ENCODE peak calls at places on chromosomes 2 and 18, in four cellular contexts. One of them, this sample, is unnamed. For H3K4me1, the result is how much of the 10 kb centered on the place peaks cover.

GRCh38 chr2:237291138-237291792 is 122.7 kb downstream of the COL6A3 start:
- DNase-seq in right lobe of liver: peak
- DNase-seq in astrocyte: peak
- DNase-seq in heart left ventricle: peak
- DNase-seq in this sample: peak

GRCh38 chr2:241269707-241270520 is 45.6 kb downstream of the HDLBP start:
- DNase-seq in right lobe of liver: no peak
- DNase-seq in astrocyte: no peak
- DNase-seq in heart left ventricle: no peak
- DNase-seq in this sample: no peak

GRCh38 chr2:217491271-217491670 is 511.5 kb downstream of the TNS1 start:
- DNase-seq in right lobe of liver: no peak
- DNase-seq in astrocyte: peak
- DNase-seq in heart left ventricle: no peak
- DNase-seq in this sample: no peak

GRCh38 chr2:196399736-196400691 is 228.6 kb upstream of the STK17B start:
- DNase-seq in right lobe of liver: no peak
- DNase-seq in astrocyte: peak
- DNase-seq in heart left ventricle: no peak
- DNase-seq in this sample: peak

GRCh38 chr2:111069722-111070121 is 51.0 kb upstream of the BCL2L11 start:
- DNase-seq in right lobe of liver: no peak
- DNase-seq in astrocyte: no peak
- DNase-seq in heart left ventricle: no peak
- DNase-seq in this sample: no peak

GRCh38 chr2:43985359-43985758 is 10.4 kb downstream of the LRPPRC start:
- DNase-seq in right lobe of liver: no peak
- DNase-seq in astrocyte: no peak
- DNase-seq in heart left ventricle: no peak
- DNase-seq in this sample: no peak

GRCh38 chr2:33202641-33203345 is 256.0 kb downstream of the LTBP1 start:
- DNase-seq in right lobe of liver: no peak
- DNase-seq in astrocyte: no peak
- DNase-seq in heart left ventricle: no peak
- DNase-seq in this sample: no peak

GRCh38 chr2:53150146-53150545 is 617.5 kb upstream of the CHAC2 start:
- DNase-seq in right lobe of liver: no peak
- DNase-seq in astrocyte: no peak
- DNase-seq in heart left ventricle: no peak
- DNase-seq in this sample: no peak

GRCh38 chr2:100865819-100866462 is 46.0 kb downstream of the NPAS2 start:
- DNase-seq in right lobe of liver: no peak
- DNase-seq in astrocyte: no peak
- DNase-seq in heart left ventricle: no peak
- DNase-seq in this sample: no peak

GRCh38 chr2:164896226-164896625 is 54.6 kb upstream of the COBLL1 start:
- DNase-seq in right lobe of liver: no peak
- DNase-seq in astrocyte: no peak
- DNase-seq in heart left ventricle: no peak
- DNase-seq in this sample: no peak

GRCh38 chr18:74485860-74486849 is 10.0 kb upstream of the CNDP2 start:
- DNase-seq in right lobe of liver: no peak
- DNase-seq in astrocyte: no peak
- DNase-seq in heart left ventricle: no peak
- DNase-seq in this sample: no peak

GRCh38 chr2:133286326-133286922 is 281.8 kb downstream of the NCKAP5 start:
- DNase-seq in right lobe of liver: no peak
- DNase-seq in astrocyte: no peak
- DNase-seq in heart left ventricle: no peak
- DNase-seq in this sample: no peak

GRCh38 chr18:57819671-57820460 is 16.8 kb upstream of the ATP8B1 start:
- DNase-seq in right lobe of liver: peak
- DNase-seq in astrocyte: peak
- DNase-seq in heart left ventricle: no peak
- DNase-seq in this sample: no peak

GRCh38 chr2:133566967-133567645 is 1.2 kb downstream of the NCKAP5 start:
- DNase-seq in right lobe of liver: peak
- DNase-seq in astrocyte: peak
- DNase-seq in heart left ventricle: peak
- DNase-seq in this sample: no peak

GRCh38 chr18:73684651-73685050 is 463.0 kb downstream of the FBXO15 start:
- DNase-seq in right lobe of liver: no peak
- DNase-seq in astrocyte: peak
- DNase-seq in heart left ventricle: no peak
- DNase-seq in this sample: no peak

GRCh38 chr2:64327510-64328414 is 126.2 kb upstream of the LGALSL start:
- DNase-seq in right lobe of liver: peak
- DNase-seq in astrocyte: peak
- DNase-seq in heart left ventricle: no peak
- DNase-seq in this sample: no peak

GRCh38 chr18:32328379-32328778 is 138.5 kb downstream of the MEP1B start:
- DNase-seq in right lobe of liver: no peak
- DNase-seq in astrocyte: peak
- DNase-seq in heart left ventricle: no peak
- DNase-seq in this sample: no peak

GRCh38 chr2:176565641-176566323 is 296.5 kb downstream of the MTX2 start:
- DNase-seq in right lobe of liver: no peak
- DNase-seq in astrocyte: peak
- DNase-seq in heart left ventricle: peak
- DNase-seq in this sample: no peak

GRCh38 chr2:206915136-206915535 is 24.2 kb upstream of the CPO start:
- DNase-seq in right lobe of liver: no peak
- DNase-seq in astrocyte: peak
- DNase-seq in heart left ventricle: no peak
- DNase-seq in this sample: no peak

GRCh38 chr2:157572725-157573124 is 55.9 kb downstream of the ACVR1C start:
- DNase-seq in right lobe of liver: no peak
- DNase-seq in astrocyte: no peak
- DNase-seq in heart left ventricle: no peak
- DNase-seq in this sample: no peak

GRCh38 chr2:156192468-156192867 is 140.1 kb downstream of the NR4A2 start:
- DNase-seq in right lobe of liver: no peak
- DNase-seq in astrocyte: no peak
- DNase-seq in heart left ventricle: no peak
- DNase-seq in this sample: no peak

GRCh38 chr2:8169443-8169842 is 512.4 kb upstream of the ID2 start:
- DNase-seq in right lobe of liver: no peak
- DNase-seq in astrocyte: peak
- DNase-seq in heart left ventricle: no peak
- DNase-seq in this sample: no peak

GRCh38 chr18:45657357-45658335 is 42.4 kb downstream of the SLC14A2 start:
- DNase-seq in right lobe of liver: no peak
- DNase-seq in astrocyte: no peak
- DNase-seq in heart left ventricle: no peak
- DNase-seq in this sample: no peak

GRCh38 chr2:127596311-127597045 is 49.5 kb upstream of the GPR17 start:
- DNase-seq in right lobe of liver: no peak
- DNase-seq in astrocyte: no peak
- DNase-seq in heart left ventricle: no peak
- DNase-seq in this sample: no peak

GRCh38 chr2:149463328-149464002 is 124.1 kb downstream of the MMADHC start:
- DNase-seq in right lobe of liver: no peak
- DNase-seq in astrocyte: no peak
- DNase-seq in heart left ventricle: no peak
- DNase-seq in this sample: no peak

GRCh38 chr2:68889500-68889899 is 18.3 kb upstream of the BMP10 start:
- DNase-seq in right lobe of liver: no peak
- DNase-seq in astrocyte: peak
- DNase-seq in heart left ventricle: no peak
- DNase-seq in this sample: no peak

GRCh38 chr18:6917082-6917481 is 187.6 kb downstream of the ARHGAP28 start:
- DNase-seq in right lobe of liver: no peak
- DNase-seq in astrocyte: no peak
- DNase-seq in heart left ventricle: no peak
- DNase-seq in this sample: no peak

GRCh38 chr2:224369028-224369632 is 32.8 kb downstream of the FAM124B start:
- DNase-seq in right lobe of liver: no peak
- DNase-seq in astrocyte: no peak
- DNase-seq in heart left ventricle: no peak
- DNase-seq in this sample: no peak

GRCh38 chr2:164504253-164504652 is 117.0 kb downstream of the GRB14 start:
- DNase-seq in right lobe of liver: no peak
- DNase-seq in astrocyte: no peak
- DNase-seq in heart left ventricle: no peak
- DNase-seq in this sample: no peak

GRCh38 chr2:189515264-189515663 is 65.3 kb downstream of the SLC40A1 start:
- DNase-seq in right lobe of liver: no peak
- DNase-seq in astrocyte: no peak
- DNase-seq in heart left ventricle: no peak
- DNase-seq in this sample: no peak

DNA sequence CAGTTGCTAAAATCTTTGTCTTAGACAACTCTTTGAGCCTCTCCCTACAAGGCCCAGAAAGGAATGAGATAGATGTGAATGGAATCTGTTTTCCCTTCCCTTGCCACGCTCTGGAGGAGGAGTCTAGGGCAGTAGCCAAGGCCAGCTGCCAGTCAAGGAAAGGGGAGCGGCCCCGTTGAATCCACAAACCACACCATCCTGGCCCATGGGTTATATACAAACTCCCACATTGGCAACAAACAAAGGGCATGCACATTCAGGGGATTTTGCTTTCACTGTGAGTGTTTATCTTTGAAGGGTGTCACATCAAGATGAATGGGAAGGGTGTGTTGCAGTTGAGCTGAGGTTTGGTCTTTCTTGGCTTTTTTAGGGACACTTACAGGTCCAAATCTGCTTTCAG is 6.0 kb upstream of the CASP8 start:
- DNase-seq in right lobe of liver: no peak
- DNase-seq in astrocyte: peak
- DNase-seq in heart left ventricle: no peak
- DNase-seq in this sample: no peak
- H3K4me1 ChIP-seq in right lobe of liver: under half
- H3K4me1 ChIP-seq in astrocyte: under half
- H3K4me1 ChIP-seq in heart left ventricle: under half
- H3K4me1 ChIP-seq in this sample: under half

DNA sequence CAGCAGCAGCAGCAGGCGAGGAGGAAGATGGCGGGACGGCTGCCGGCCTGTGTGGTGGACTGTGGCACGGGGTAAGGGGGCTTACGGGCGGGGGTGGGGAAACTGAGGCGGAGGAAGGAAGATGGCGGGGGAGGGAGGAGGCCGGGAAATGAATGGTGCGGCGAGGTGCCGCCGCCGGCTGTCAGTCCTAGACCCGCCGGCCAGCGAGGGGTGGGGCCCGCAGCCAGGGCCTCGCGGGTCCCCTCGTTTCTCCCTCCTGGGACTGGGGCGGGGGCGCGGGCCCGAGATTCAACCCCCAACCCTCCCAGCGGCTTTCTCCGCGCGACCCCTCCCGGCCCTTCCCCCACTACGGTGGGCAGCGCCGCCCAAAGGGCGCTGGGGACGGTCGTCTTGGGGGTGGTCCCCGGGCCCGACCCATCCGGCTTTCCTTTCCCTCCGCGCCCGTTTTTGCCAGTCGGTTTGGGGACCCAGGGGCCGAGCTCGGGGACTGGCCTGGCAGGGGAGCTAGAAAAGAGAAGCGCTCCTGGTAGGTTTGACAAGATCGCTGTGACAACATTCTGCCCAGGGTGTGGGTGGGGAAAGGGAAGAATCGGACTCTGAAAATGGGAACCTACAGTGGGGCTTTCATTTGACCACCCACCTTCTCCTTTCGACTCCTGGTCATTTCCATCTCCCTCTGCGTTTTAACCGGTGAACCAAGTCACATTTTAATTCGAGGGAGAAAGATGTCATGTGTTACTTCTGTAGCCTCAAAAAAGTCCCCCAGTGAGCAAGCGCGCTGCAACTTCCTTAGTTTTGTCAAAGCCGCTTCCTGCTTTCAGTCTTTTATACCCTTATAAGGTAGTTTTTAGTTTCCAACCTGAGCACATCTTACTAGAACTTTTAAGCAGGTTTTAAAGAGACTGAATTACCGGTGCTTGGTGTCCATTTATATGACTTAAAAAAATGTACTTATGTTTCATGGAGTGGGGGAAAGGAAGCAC is 655 bp downstream of the ACTR3 start:
- DNase-seq in right lobe of liver: peak
- DNase-seq in astrocyte: peak
- DNase-seq in heart left ventricle: peak
- DNase-seq in this sample: no peak
- H3K4me1 ChIP-seq in right lobe of liver: under half
- H3K4me1 ChIP-seq in astrocyte: half or more
- H3K4me1 ChIP-seq in heart left ventricle: under half
- H3K4me1 ChIP-seq in this sample: half or more

GRCh38 chr2:62196278-62196901 is 475 bp downstream of the B3GNT2 start:
- DNase-seq in right lobe of liver: peak
- DNase-seq in astrocyte: no peak
- DNase-seq in heart left ventricle: no peak
- DNase-seq in this sample: no peak

GRCh38 chr2:62195421-62196277 is at the start of gene B3GNT2:
- DNase-seq in right lobe of liver: peak
- DNase-seq in astrocyte: peak
- DNase-seq in heart left ventricle: peak
- DNase-seq in this sample: peak

GRCh38 chr2:62197017-62197586 is 1.2 kb downstream of the B3GNT2 start:
- DNase-seq in right lobe of liver: peak
- DNase-seq in astrocyte: no peak
- DNase-seq in heart left ventricle: no peak
- DNase-seq in this sample: no peak

GRCh38 chr2:62192811-62193210 is 3.1 kb upstream of the B3GNT2 start:
- DNase-seq in right lobe of liver: no peak
- DNase-seq in astrocyte: no peak
- DNase-seq in heart left ventricle: no peak
- DNase-seq in this sample: no peak

GRCh38 chr2:62194558-62195420 is 1.1 kb upstream of the B3GNT2 start:
- DNase-seq in right lobe of liver: peak
- DNase-seq in astrocyte: no peak
- DNase-seq in heart left ventricle: peak
- DNase-seq in this sample: no peak
- H3K4me1 ChIP-seq in right lobe of liver: under half
- H3K4me1 ChIP-seq in astrocyte: under half
- H3K4me1 ChIP-seq in heart left ventricle: under half
- H3K4me1 ChIP-seq in this sample: under half

GRCh38 chr2:112788653-112789052 is 4.4 kb upstream of the IL1A start:
- DNase-seq in right lobe of liver: no peak
- DNase-seq in astrocyte: no peak
- DNase-seq in heart left ventricle: no peak
- DNase-seq in this sample: no peak
- H3K4me1 ChIP-seq in right lobe of liver: under half
- H3K4me1 ChIP-seq in astrocyte: under half
- H3K4me1 ChIP-seq in heart left ventricle: under half
- H3K4me1 ChIP-seq in this sample: under half

GRCh38 chr2:201152999-201153398 is 29.9 kb upstream of the CASP10 start:
- DNase-seq in right lobe of liver: no peak
- DNase-seq in astrocyte: no peak
- DNase-seq in heart left ventricle: no peak
- DNase-seq in this sample: no peak
- H3K4me1 ChIP-seq in right lobe of liver: under half
- H3K4me1 ChIP-seq in astrocyte: under half
- H3K4me1 ChIP-seq in heart left ventricle: half or more
- H3K4me1 ChIP-seq in this sample: half or more

This sample was measured in RWPE2.